ENCODE peak calls at places on chromosome 1, in seven cellular contexts. One of them, this sample, is unnamed.

GRCh38 chr1:228091084-228091483 is 8.6 kb downstream of the ARF1 start:
- DNase-seq in fibroblast of the aortic adventitia: no peak
- DNase-seq in mammary epithelial cell: no peak
- DNase-seq in astrocyte of the spinal cord: no peak
- DNase-seq in lower leg skin: no peak
- DNase-seq in brain microvascular endothelial cell: no peak
- DNase-seq in stimulated activated CD8-positive, alpha-beta memory T cell treated with anti-CD3 and anti-CD28 coated beads, Interleukin-15, amount 100 ng/mL, for 24 hours: no peak
- DNase-seq in this sample: no peak

GRCh38 chr1:107056426-107057196 is at the start of gene PRMT6:
- DNase-seq in brain microvascular endothelial cell: peak; percentile 61
- DNase-seq in fibroblast of the aortic adventitia: peak; percentile 70
- DNase-seq in stimulated activated CD8-positive, alpha-beta memory T cell treated with anti-CD3 and anti-CD28 coated beads, Interleukin-15, amount 100 ng/mL, for 24 hours: peak; percentile 62
- DNase-seq in mammary epithelial cell: peak; percentile 69
- DNase-seq in lower leg skin: peak; percentile 76
- DNase-seq in astrocyte of the spinal cord: peak; percentile 86
- DNase-seq in this sample: peak; percentile 22

GRCh38 chr1:54406339-54407181 is at the start of gene SSBP3:
- DNase-seq in mammary epithelial cell: peak; percentile 95
- DNase-seq in astrocyte of the spinal cord: peak; percentile 94
- DNase-seq in brain microvascular endothelial cell: peak; percentile 89
- DNase-seq in lower leg skin: peak; percentile 87
- DNase-seq in fibroblast of the aortic adventitia: peak; percentile 88
- DNase-seq in stimulated activated CD8-positive, alpha-beta memory T cell treated with anti-CD3 and anti-CD28 coated beads, Interleukin-15, amount 100 ng/mL, for 24 hours: peak; percentile 83
- DNase-seq in this sample: no peak

GRCh38 chr1:43442756-43443155 is 11.0 kb downstream of the HYI start:
- DNase-seq in lower leg skin: no peak
- DNase-seq in mammary epithelial cell: no peak
- DNase-seq in astrocyte of the spinal cord: no peak
- DNase-seq in brain microvascular endothelial cell: no peak
- DNase-seq in fibroblast of the aortic adventitia: no peak
- DNase-seq in stimulated activated CD8-positive, alpha-beta memory T cell treated with anti-CD3 and anti-CD28 coated beads, Interleukin-15, amount 100 ng/mL, for 24 hours: no peak
- DNase-seq in this sample: no peak

GRCh38 chr1:155175281-155175926 is 1.8 kb downstream of the TRIM46 start:
- DNase-seq in astrocyte of the spinal cord: no peak
- DNase-seq in stimulated activated CD8-positive, alpha-beta memory T cell treated with anti-CD3 and anti-CD28 coated beads, Interleukin-15, amount 100 ng/mL, for 24 hours: no peak
- DNase-seq in brain microvascular endothelial cell: no peak
- DNase-seq in mammary epithelial cell: no peak
- DNase-seq in lower leg skin: no peak
- DNase-seq in fibroblast of the aortic adventitia: no peak
- DNase-seq in this sample: no peak

GRCh38 chr1:150696151-150696550 is 803 bp downstream of the GOLPH3L start:
- DNase-seq in lower leg skin: no peak
- DNase-seq in mammary epithelial cell: peak; percentile 10
- DNase-seq in brain microvascular endothelial cell: no peak
- DNase-seq in fibroblast of the aortic adventitia: no peak
- DNase-seq in stimulated activated CD8-positive, alpha-beta memory T cell treated with anti-CD3 and anti-CD28 coated beads, Interleukin-15, amount 100 ng/mL, for 24 hours: no peak
- DNase-seq in astrocyte of the spinal cord: no peak
- DNase-seq in this sample: no peak

GRCh38 chr1:157249326-157249725 is 111.1 kb upstream of the ETV3 start:
- DNase-seq in mammary epithelial cell: peak; percentile 79
- DNase-seq in stimulated activated CD8-positive, alpha-beta memory T cell treated with anti-CD3 and anti-CD28 coated beads, Interleukin-15, amount 100 ng/mL, for 24 hours: no peak
- DNase-seq in astrocyte of the spinal cord: peak; percentile 44
- DNase-seq in fibroblast of the aortic adventitia: no peak
- DNase-seq in brain microvascular endothelial cell: no peak
- DNase-seq in lower leg skin: no peak
- DNase-seq in this sample: no peak

GRCh38 chr1:43250351-43250761 is 19.4 kb upstream of the TMEM125 start:
- DNase-seq in mammary epithelial cell: no peak
- DNase-seq in lower leg skin: no peak
- DNase-seq in brain microvascular endothelial cell: no peak
- DNase-seq in stimulated activated CD8-positive, alpha-beta memory T cell treated with anti-CD3 and anti-CD28 coated beads, Interleukin-15, amount 100 ng/mL, for 24 hours: no peak
- DNase-seq in fibroblast of the aortic adventitia: no peak
- DNase-seq in astrocyte of the spinal cord: no peak
- DNase-seq in this sample: no peak

GRCh38 chr1:185864889-185865288 is 130.7 kb downstream of the HMCN1 start:
- DNase-seq in lower leg skin: no peak
- DNase-seq in mammary epithelial cell: peak; percentile 96
- DNase-seq in stimulated activated CD8-positive, alpha-beta memory T cell treated with anti-CD3 and anti-CD28 coated beads, Interleukin-15, amount 100 ng/mL, for 24 hours: no peak
- DNase-seq in fibroblast of the aortic adventitia: peak; percentile 100
- DNase-seq in astrocyte of the spinal cord: peak; percentile 89
- DNase-seq in brain microvascular endothelial cell: peak; percentile 98
- DNase-seq in this sample: no peak

GRCh38 chr1:11061652-11062365 is 2.0 kb upstream of the SRM start:
- DNase-seq in astrocyte of the spinal cord: no peak
- DNase-seq in fibroblast of the aortic adventitia: no peak
- DNase-seq in stimulated activated CD8-positive, alpha-beta memory T cell treated with anti-CD3 and anti-CD28 coated beads, Interleukin-15, amount 100 ng/mL, for 24 hours: no peak
- DNase-seq in brain microvascular endothelial cell: no peak
- DNase-seq in mammary epithelial cell: no peak
- DNase-seq in lower leg skin: no peak
- DNase-seq in this sample: no peak

GRCh38 chr1:38932496-38933014 is 9.1 kb downstream of the RHBDL2 start:
- DNase-seq in brain microvascular endothelial cell: no peak
- DNase-seq in mammary epithelial cell: no peak
- DNase-seq in fibroblast of the aortic adventitia: no peak
- DNase-seq in stimulated activated CD8-positive, alpha-beta memory T cell treated with anti-CD3 and anti-CD28 coated beads, Interleukin-15, amount 100 ng/mL, for 24 hours: no peak
- DNase-seq in lower leg skin: no peak
- DNase-seq in astrocyte of the spinal cord: no peak
- DNase-seq in this sample: no peak

GRCh38 chr1:111600295-111600694 is 19.3 kb upstream of the RAP1A start:
- DNase-seq in brain microvascular endothelial cell: no peak
- DNase-seq in astrocyte of the spinal cord: no peak
- DNase-seq in fibroblast of the aortic adventitia: no peak
- DNase-seq in stimulated activated CD8-positive, alpha-beta memory T cell treated with anti-CD3 and anti-CD28 coated beads, Interleukin-15, amount 100 ng/mL, for 24 hours: no peak
- DNase-seq in mammary epithelial cell: no peak
- DNase-seq in lower leg skin: no peak
- DNase-seq in this sample: no peak

GRCh38 chr1:158204458-158204827 is 23.7 kb downstream of the CD1D start:
- DNase-seq in stimulated activated CD8-positive, alpha-beta memory T cell treated with anti-CD3 and anti-CD28 coated beads, Interleukin-15, amount 100 ng/mL, for 24 hours: no peak
- DNase-seq in fibroblast of the aortic adventitia: no peak
- DNase-seq in astrocyte of the spinal cord: no peak
- DNase-seq in mammary epithelial cell: no peak
- DNase-seq in lower leg skin: no peak
- DNase-seq in brain microvascular endothelial cell: no peak
- DNase-seq in this sample: no peak

GRCh38 chr1:85343213-85343611 is 66.8 kb upstream of the BCL10 start:
- DNase-seq in brain microvascular endothelial cell: no peak
- DNase-seq in astrocyte of the spinal cord: no peak
- DNase-seq in stimulated activated CD8-positive, alpha-beta memory T cell treated with anti-CD3 and anti-CD28 coated beads, Interleukin-15, amount 100 ng/mL, for 24 hours: no peak
- DNase-seq in fibroblast of the aortic adventitia: peak; percentile 59
- DNase-seq in lower leg skin: no peak
- DNase-seq in mammary epithelial cell: no peak
- DNase-seq in this sample: no peak

GRCh38 chr1:204014336-204014735 is 58.6 kb upstream of the SOX13 start:
- DNase-seq in lower leg skin: no peak
- DNase-seq in brain microvascular endothelial cell: no peak
- DNase-seq in astrocyte of the spinal cord: no peak
- DNase-seq in stimulated activated CD8-positive, alpha-beta memory T cell treated with anti-CD3 and anti-CD28 coated beads, Interleukin-15, amount 100 ng/mL, for 24 hours: no peak
- DNase-seq in fibroblast of the aortic adventitia: no peak
- DNase-seq in mammary epithelial cell: no peak
- DNase-seq in this sample: no peak

GRCh38 chr1:208254376-208254775 is 10.2 kb upstream of the PLXNA2 start:
- DNase-seq in fibroblast of the aortic adventitia: peak; percentile 78
- DNase-seq in astrocyte of the spinal cord: no peak
- DNase-seq in brain microvascular endothelial cell: no peak
- DNase-seq in stimulated activated CD8-positive, alpha-beta memory T cell treated with anti-CD3 and anti-CD28 coated beads, Interleukin-15, amount 100 ng/mL, for 24 hours: no peak
- DNase-seq in mammary epithelial cell: no peak
- DNase-seq in lower leg skin: no peak
- DNase-seq in this sample: no peak

GRCh38 chr1:82778612-82779011 is 977.9 kb downstream of the ADGRL2 start:
- DNase-seq in stimulated activated CD8-positive, alpha-beta memory T cell treated with anti-CD3 and anti-CD28 coated beads, Interleukin-15, amount 100 ng/mL, for 24 hours: no peak
- DNase-seq in astrocyte of the spinal cord: peak; percentile 1
- DNase-seq in fibroblast of the aortic adventitia: no peak
- DNase-seq in lower leg skin: no peak
- DNase-seq in brain microvascular endothelial cell: peak; percentile 8
- DNase-seq in mammary epithelial cell: no peak
- DNase-seq in this sample: no peak

GRCh38 chr1:184258525-184258924 is 128.3 kb upstream of the C1orf21 start:
- DNase-seq in brain microvascular endothelial cell: no peak
- DNase-seq in mammary epithelial cell: no peak
- DNase-seq in stimulated activated CD8-positive, alpha-beta memory T cell treated with anti-CD3 and anti-CD28 coated beads, Interleukin-15, amount 100 ng/mL, for 24 hours: no peak
- DNase-seq in fibroblast of the aortic adventitia: no peak
- DNase-seq in lower leg skin: no peak
- DNase-seq in astrocyte of the spinal cord: no peak
- DNase-seq in this sample: no peak

GRCh38 chr1:218700666-218701065 is 355.5 kb downstream of the TGFB2 start:
- DNase-seq in astrocyte of the spinal cord: no peak
- DNase-seq in lower leg skin: no peak
- DNase-seq in mammary epithelial cell: no peak
- DNase-seq in stimulated activated CD8-positive, alpha-beta memory T cell treated with anti-CD3 and anti-CD28 coated beads, Interleukin-15, amount 100 ng/mL, for 24 hours: no peak
- DNase-seq in brain microvascular endothelial cell: no peak
- DNase-seq in fibroblast of the aortic adventitia: no peak
- DNase-seq in this sample: no peak

GRCh38 chr1:11496551-11497080 is 17.7 kb downstream of the DISP3 start:
- DNase-seq in brain microvascular endothelial cell: no peak
- DNase-seq in stimulated activated CD8-positive, alpha-beta memory T cell treated with anti-CD3 and anti-CD28 coated beads, Interleukin-15, amount 100 ng/mL, for 24 hours: no peak
- DNase-seq in fibroblast of the aortic adventitia: no peak
- DNase-seq in astrocyte of the spinal cord: no peak
- DNase-seq in mammary epithelial cell: no peak
- DNase-seq in lower leg skin: no peak
- DNase-seq in this sample: no peak

GRCh38 chr1:210949039-210949438 is 184.9 kb downstream of the KCNH1 start:
- DNase-seq in astrocyte of the spinal cord: no peak
- DNase-seq in stimulated activated CD8-positive, alpha-beta memory T cell treated with anti-CD3 and anti-CD28 coated beads, Interleukin-15, amount 100 ng/mL, for 24 hours: no peak
- DNase-seq in fibroblast of the aortic adventitia: no peak
- DNase-seq in lower leg skin: no peak
- DNase-seq in brain microvascular endothelial cell: no peak
- DNase-seq in mammary epithelial cell: no peak
- DNase-seq in this sample: no peak

GRCh38 chr1:41404308-41404755 is 43.1 kb downstream of the FOXO6 start:
- DNase-seq in mammary epithelial cell: peak; percentile 25
- DNase-seq in stimulated activated CD8-positive, alpha-beta memory T cell treated with anti-CD3 and anti-CD28 coated beads, Interleukin-15, amount 100 ng/mL, for 24 hours: no peak
- DNase-seq in fibroblast of the aortic adventitia: no peak
- DNase-seq in lower leg skin: no peak
- DNase-seq in astrocyte of the spinal cord: no peak
- DNase-seq in brain microvascular endothelial cell: peak; percentile 23
- DNase-seq in this sample: no peak

GRCh38 chr1:100928128-100928527 is 32.2 kb downstream of the SLC30A7 start:
- DNase-seq in stimulated activated CD8-positive, alpha-beta memory T cell treated with anti-CD3 and anti-CD28 coated beads, Interleukin-15, amount 100 ng/mL, for 24 hours: no peak
- DNase-seq in mammary epithelial cell: no peak
- DNase-seq in fibroblast of the aortic adventitia: no peak
- DNase-seq in astrocyte of the spinal cord: no peak
- DNase-seq in brain microvascular endothelial cell: no peak
- DNase-seq in lower leg skin: no peak
- DNase-seq in this sample: no peak

GRCh38 chr1:235027076-235027861 is 101.4 kb downstream of the TOMM20 start:
- DNase-seq in lower leg skin: no peak
- DNase-seq in brain microvascular endothelial cell: no peak
- DNase-seq in astrocyte of the spinal cord: no peak
- DNase-seq in stimulated activated CD8-positive, alpha-beta memory T cell treated with anti-CD3 and anti-CD28 coated beads, Interleukin-15, amount 100 ng/mL, for 24 hours: no peak
- DNase-seq in mammary epithelial cell: no peak
- DNase-seq in fibroblast of the aortic adventitia: no peak
- DNase-seq in this sample: no peak

GRCh38 chr1:31297273-31298247 is 728 bp downstream of the ZCCHC17 start:
- DNase-seq in fibroblast of the aortic adventitia: peak; percentile 10
- DNase-seq in brain microvascular endothelial cell: peak; percentile 1
- DNase-seq in mammary epithelial cell: peak; percentile 69
- DNase-seq in lower leg skin: no peak
- DNase-seq in astrocyte of the spinal cord: peak; percentile 27
- DNase-seq in stimulated activated CD8-positive, alpha-beta memory T cell treated with anti-CD3 and anti-CD28 coated beads, Interleukin-15, amount 100 ng/mL, for 24 hours: no peak
- DNase-seq in this sample: no peak